ENCODE peak calls at places on chromosome 22, in six cellular contexts. C, T, L, D, G and J are unnamed samples.

GRCh38 chr22:33969052-33969451 is 48.8 kb upstream of the LARGE1 start:
- DNase-seq in G (no peak), C (no peak), L (no peak), T (no peak), D (no peak), J (no peak)

GRCh38 chr22:24060375-24060788 is 49.3 kb downstream of the CABIN1 start:
- DNase-seq in G (no peak), T (no peak), L (peak), C (no peak), D (no peak), J (no peak)

GRCh38 chr22:22666307-22667091 is 22.1 kb downstream of the GGTLC2 start:
- DNase-seq in T (peak), C (no peak), D (no peak), G (peak), L (peak), J (no peak)

GRCh38 chr22:37021710-37022482 is 2.4 kb downstream of the MPST start:
- DNase-seq in T (peak), C (no peak), L (peak), G (no peak), D (peak), J (no peak)

GRCh38 chr22:32901925-32902324 is 100.4 kb downstream of the TIMP3 start:
- DNase-seq in T (no peak), G (no peak), C (no peak), D (no peak), L (no peak), J (no peak)

GRCh38 chr22:17733484-17733883 is 40.8 kb downstream of the BID start:
- DNase-seq in G (no peak), C (no peak), L (peak), D (no peak), T (no peak), J (no peak)

GRCh38 chr22:25485626-25486545 is 78.6 kb upstream of the GRK3 start:
- DNase-seq in G (no peak), D (no peak), C (no peak), T (no peak), L (peak), J (no peak)

GRCh38 chr22:39012525-39013516 is 1.2 kb upstream of the APOBEC3C start:
- DNase-seq in T (no peak), D (no peak), C (no peak), G (no peak), L (no peak), J (peak)

GRCh38 chr22:24157783-24158170 is 23.5 kb upstream of the SUSD2 start:
- DNase-seq in C (no peak), T (no peak), D (peak), G (no peak), L (no peak), J (no peak)

GRCh38 chr22:29798801-29799200 is 31.6 kb downstream of the UQCR10 start:
- DNase-seq in C (no peak), G (no peak), D (no peak), L (no peak), T (no peak), J (no peak)

GRCh38 chr22:17217179-17217578 is 2.1 kb downstream of the ADA2 start:
- DNase-seq in T (no peak), C (no peak), D (no peak), G (no peak), L (no peak), J (no peak)

GRCh38 chr22:22939537-22940368 is 52.1 kb downstream of the IGLL5 start:
- DNase-seq in D (peak), L (no peak), G (no peak), T (no peak), C (no peak), J (no peak)

GRCh38 chr22:30396871-30397655 is at the start of gene SEC14L2:
- DNase-seq in L (peak), T (peak), C (peak), D (no peak), G (peak), J (peak)

GRCh38 chr22:36856121-36856791 is 4.5 kb upstream of the NCF4 start:
- DNase-seq in T (peak), D (peak), C (peak), G (peak), L (peak), J (peak)

GRCh38 chr22:30574095-30574981 is at the start of gene GAL3ST1:
- DNase-seq in L (no peak), C (no peak), T (peak), G (peak), D (no peak), J (no peak)

GRCh38 chr22:48697694-48698276 is 1129.9 kb downstream of the BRD1 start:
- DNase-seq in C (no peak), D (no peak), T (no peak), G (no peak), L (no peak), J (no peak)

GRCh38 chr22:17434856-17435255 is 65.6 kb downstream of the CECR2 start:
- DNase-seq in T (no peak), L (no peak), C (no peak), G (no peak), D (no peak), J (no peak)

GRCh38 chr22:48953830-48954229 is 873.8 kb downstream of the BRD1 start:
- DNase-seq in C (no peak), L (no peak), T (no peak), G (no peak), D (peak), J (no peak)

GRCh38 chr22:24358105-24358836 is 69.1 kb upstream of the ADORA2A start:
- DNase-seq in C (no peak), D (no peak), G (no peak), L (peak), T (no peak), J (no peak)

GRCh38 chr22:25402501-25403283 is 161.8 kb upstream of the GRK3 start:
- DNase-seq in C (peak), D (no peak), T (peak), L (peak), G (no peak), J (peak)

GRCh38 chr22:42626951-42627625 is 12.4 kb upstream of the POLDIP3 start:
- DNase-seq in C (no peak), G (no peak), T (no peak), L (no peak), D (peak), J (no peak)

GRCh38 chr22:47382164-47382890 is 619.9 kb downstream of the TBC1D22A start:
- DNase-seq in T (no peak), L (no peak), D (peak), C (peak), G (no peak), J (no peak)

GRCh38 chr22:24072361-24072760 is 61.3 kb downstream of the CABIN1 start:
- DNase-seq in L (no peak), C (no peak), G (no peak), D (no peak), T (no peak), J (no peak)

GRCh38 chr22:38017272-38017920 is 33.0 kb upstream of the SOX10 start:
- DNase-seq in C (peak), G (no peak), L (peak), D (no peak), T (peak), J (peak)

GRCh38 chr22:46418827-46419226 is 83.3 kb downstream of the TRMU start:
- DNase-seq in C (peak), T (no peak), L (no peak), G (no peak), D (no peak), J (no peak)

GRCh38 chr22:42992886-42993479 is 22.0 kb downstream of the PACSIN2 start:
- DNase-seq in C (no peak), T (no peak), L (no peak), D (no peak), G (no peak), J (no peak)

GRCh38 chr22:37304595-37305343 is 22.5 kb downstream of the CYTH4 start:
- DNase-seq in G (no peak), L (peak), D (no peak), T (no peak), C (no peak), J (no peak)

GRCh38 chr22:46471901-46472721 is 65.3 kb downstream of the CELSR1 start:
- DNase-seq in C (no peak), D (no peak), G (peak), T (no peak), L (no peak), J (no peak)

GRCh38 chr22:35539910-35540599 is 576 bp upstream of the RASD2 start:
- DNase-seq in C (peak), L (peak), G (peak), D (peak), T (peak), J (peak)
- TF ChIP-seq POLR2A in C (no peak), L (no peak), G (peak), D (no peak), T (no peak), J (no peak)

GRCh38 chr22:50189849-50190181 is 4.1 kb downstream of the TRABD start:
- DNase-seq in C (no peak), L (no peak), T (no peak), G (no peak), D (peak), J (no peak)

GRCh38 chr22:50190182-50190951 is 4.7 kb downstream of the TRABD start:
- DNase-seq in T (peak), G (peak), C (peak), D (peak), L (no peak), J (peak)

GRCh38 chr22:50192825-50193204 is 7.1 kb downstream of the TRABD start:
- DNase-seq in G (no peak), L (no peak), C (no peak), T (no peak), D (peak), J (no peak)

GRCh38 chr22:50192056-50192824 is 6.5 kb downstream of the TRABD start:
- DNase-seq in D (peak), L (peak), G (no peak), T (peak), C (no peak), J (no peak)

GRCh38 chr22:50191041-50191740 is 5.5 kb downstream of the TRABD start:
- DNase-seq in L (no peak), G (no peak), D (peak), C (peak), T (peak), J (no peak)
- TF ChIP-seq POLR2A in L (no peak), G (no peak), D (no peak), C (no peak), T (no peak), J (no peak)

DNA sequence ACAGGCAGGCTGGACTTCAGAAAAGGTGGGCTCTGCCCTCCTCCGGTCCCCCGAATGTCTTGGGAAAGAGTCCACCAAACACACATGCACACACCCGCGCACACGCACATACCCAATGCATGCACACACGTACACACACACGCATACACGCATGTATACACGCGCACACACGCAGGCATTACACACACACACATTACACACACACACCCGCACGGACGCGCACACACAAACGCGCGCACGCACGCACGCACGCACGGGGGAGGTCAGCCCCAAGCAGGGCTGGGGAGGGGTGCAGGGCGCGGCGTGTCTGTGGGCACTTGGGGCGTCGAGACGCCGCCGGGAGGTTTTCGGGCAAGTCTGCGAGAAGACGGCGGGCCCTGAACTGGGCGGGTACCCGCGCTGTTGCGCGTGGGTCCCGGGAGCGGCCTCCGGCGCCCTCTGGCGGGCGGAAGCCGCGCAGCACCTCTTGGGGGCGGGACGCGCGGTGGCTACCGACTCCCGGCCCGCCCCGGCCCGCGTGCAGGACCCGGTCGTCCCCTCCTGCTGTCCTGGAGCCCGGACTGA is 3.5 kb downstream of the SEPTIN5 start:
- DNase-seq in C (peak), G (peak), L (peak), D (peak), T (peak), J (peak)
- TF ChIP-seq POLR2A in C (no peak), G (no peak), L (no peak), D (no peak), T (no peak), J (no peak)

DNA sequence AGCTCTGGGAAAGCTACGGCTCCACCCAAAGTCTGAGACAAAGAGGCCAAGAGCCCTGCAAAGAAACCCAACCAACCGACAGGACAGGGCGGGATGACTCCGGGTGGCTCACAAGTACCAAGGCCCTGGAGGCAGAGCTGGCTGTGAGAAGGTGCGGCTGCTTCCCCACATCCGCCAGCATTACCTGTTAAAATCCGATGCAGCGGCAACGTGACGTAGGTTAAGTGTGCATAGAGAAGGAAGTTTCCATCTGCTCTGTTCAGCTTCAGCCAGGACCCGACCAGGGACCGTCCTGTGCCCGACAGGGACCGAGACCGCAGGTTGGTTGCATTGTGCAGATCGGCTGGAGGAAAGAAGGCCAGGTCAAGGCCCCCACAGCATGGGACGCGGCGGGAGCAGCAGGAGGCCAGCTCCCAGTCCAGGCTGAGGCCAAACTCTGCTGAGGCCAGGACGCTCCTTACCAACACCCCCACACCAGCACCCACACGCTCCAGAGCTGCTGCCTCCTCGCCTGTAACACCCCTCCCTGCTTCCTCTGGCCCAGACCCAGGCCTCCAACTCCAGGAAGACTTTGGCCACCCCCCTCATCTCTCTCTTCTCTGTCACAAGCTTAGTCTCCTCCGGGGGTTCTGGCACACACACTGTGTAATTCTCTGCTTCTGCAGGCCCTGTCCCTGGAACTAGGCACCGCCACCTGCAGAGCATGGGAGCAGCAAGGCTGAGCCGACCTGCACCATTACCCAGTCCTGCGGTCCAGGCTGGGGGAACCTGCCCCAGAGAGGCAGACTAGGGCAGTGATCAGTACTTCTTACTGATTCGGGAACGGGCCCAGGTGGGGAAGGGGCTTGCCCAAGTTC is 34.1 kb downstream of the NUP50 start:
- DNase-seq in L (no peak), C (no peak), G (no peak), D (peak), T (no peak), J (no peak)
- TF ChIP-seq POLR2A in L (no peak), C (no peak), G (no peak), D (no peak), T (no peak), J (no peak)

GRCh38 chr22:21628386-21629261 is 1.2 kb downstream of the YDJC start:
- DNase-seq in G (no peak), T (peak), C (no peak), L (no peak), D (peak), J (no peak)

GRCh38 chr22:21631025-21631424 is 1.2 kb upstream of the YDJC start:
- DNase-seq in D (no peak), L (no peak), T (no peak), G (no peak), C (no peak), J (no peak)

GRCh38 chr22:21632237-21632895 is at the start of gene CCDC116:
- DNase-seq in D (peak), L (no peak), T (no peak), C (no peak), G (no peak), J (no peak)

GRCh38 chr22:21626735-21627469 is 2.9 kb downstream of the YDJC start:
- DNase-seq in L (no peak), C (no peak), T (no peak), G (no peak), D (no peak), J (no peak)

DNA sequence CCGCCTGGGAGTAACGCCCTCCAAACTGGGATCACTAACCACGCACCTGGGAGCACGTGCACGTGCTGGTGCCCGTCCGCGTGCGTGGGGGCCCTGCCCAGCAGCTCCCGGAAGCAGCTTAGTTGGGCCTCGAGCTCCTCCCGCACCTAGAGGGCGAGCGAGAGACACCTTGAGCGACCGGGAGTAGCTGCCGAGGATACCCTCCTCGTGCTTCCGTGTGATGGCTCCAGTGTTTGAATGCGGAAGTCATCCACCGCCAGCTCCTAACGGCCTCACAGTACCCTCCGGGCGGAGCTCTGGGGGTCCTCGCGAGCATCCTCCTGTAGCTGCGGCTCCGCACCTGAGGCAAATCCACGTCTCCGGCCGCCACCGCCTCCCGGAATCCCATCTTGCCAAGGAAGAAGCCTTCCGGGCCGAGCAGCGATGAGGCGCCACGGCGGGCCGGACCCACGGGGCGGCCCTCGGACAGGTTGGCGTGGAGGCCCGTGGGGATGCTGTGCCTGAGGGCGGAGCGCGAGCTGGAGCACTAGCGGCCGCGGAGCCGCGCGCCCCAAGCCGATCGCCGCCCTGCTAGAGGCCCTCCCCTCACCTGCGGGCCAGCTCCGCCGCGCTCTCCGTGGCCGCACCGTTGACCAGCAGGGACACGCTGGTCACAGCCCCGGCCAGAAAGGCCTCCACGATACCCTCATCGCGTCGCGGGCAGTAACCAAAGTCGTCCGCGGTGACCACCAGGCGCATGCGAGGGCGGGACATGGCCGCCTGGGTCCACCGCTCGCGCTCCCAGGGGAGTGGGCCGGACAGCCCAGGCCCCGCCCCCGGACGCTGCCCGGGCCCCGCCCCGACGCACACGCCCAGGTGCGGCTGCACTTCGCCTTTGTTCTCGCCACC is at the start of gene YDJC:
- DNase-seq in T (peak), L (peak), D (peak), C (peak), G (peak), J (peak)
- TF ChIP-seq POLR2A in T (peak), L (peak), D (no peak), C (peak), G (peak), J (no peak)